ENCODE peak calls at places on chromosomes 3 and 15, in six cellular contexts. O, B, X, A, Q and Y are unnamed samples. For H3K27me3, the result is how much of the 10 kb centered on the place peaks cover.

GRCh38 chr3:121836069-121836468 is 1.1 kb downstream of the EAF2 start:
- DNase-seq in A (no peak), X (no peak), Q (no peak), B (no peak), O (no peak), Y (no peak)

GRCh38 chr15:23854535-23855252 is 167.6 kb upstream of the NDN start:
- DNase-seq in O (no peak), Q (no peak), A (no peak), B (no peak), X (peak), Y (no peak)

GRCh38 chr15:52102468-52102867 is 10.1 kb downstream of the BCL2L10 start:
- DNase-seq in A (no peak), O (no peak), B (no peak), Q (no peak), X (peak), Y (peak)

GRCh38 chr3:41836360-41837134 is 125.4 kb downstream of the ULK4 start:
- DNase-seq in Q (no peak), A (peak), O (no peak), X (no peak), B (no peak), Y (peak)

GRCh38 chr15:85649372-85649771 is 145.4 kb downstream of the KLHL25 start:
- DNase-seq in O (no peak), Q (no peak), B (peak), A (no peak), X (no peak), Y (peak)

GRCh38 chr15:58203537-58203936 is 65.4 kb downstream of the AQP9 start:
- DNase-seq in X (no peak), O (no peak), A (no peak), B (no peak), Q (no peak), Y (no peak)

GRCh38 chr3:78645628-78646310 is 1122.0 kb downstream of the ROBO1 start:
- DNase-seq in B (peak), Q (no peak), O (no peak), A (no peak), X (no peak), Y (peak)

GRCh38 chr15:85500060-85500708 is 119.8 kb downstream of the AKAP13 start:
- DNase-seq in X (no peak), B (no peak), O (no peak), A (no peak), Q (no peak), Y (no peak)

GRCh38 chr15:39511915-39512260 is 69.0 kb upstream of the THBS1 start:
- DNase-seq in B (no peak), O (no peak), A (no peak), Q (no peak), X (no peak), Y (no peak)

GRCh38 chr3:125192190-125193035 is 20.1 kb downstream of the SLC12A8 start:
- DNase-seq in A (no peak), O (no peak), X (peak), Q (peak), B (no peak), Y (peak)

GRCh38 chr3:32733631-32734229 is 48.7 kb downstream of the CNOT10 start:
- DNase-seq in Q (no peak), X (no peak), A (no peak), B (peak), O (no peak), Y (peak)

GRCh38 chr3:67661079-67661478 is 6.7 kb upstream of the SUCLG2 start:
- DNase-seq in Q (no peak), A (no peak), X (no peak), O (no peak), B (no peak), Y (no peak)

GRCh38 chr3:181006541-181006940 is 17.0 kb upstream of the DNAJC19 start:
- DNase-seq in X (no peak), O (no peak), Q (no peak), B (no peak), A (no peak), Y (no peak)

GRCh38 chr3:128846501-128846900 is 32.9 kb upstream of the ACAD9 start:
- DNase-seq in Q (no peak), A (no peak), X (no peak), B (no peak), O (no peak), Y (no peak)
- H3K4me3 ChIP-seq in Q (no peak), A (no peak), X (no peak), B (no peak), O (no peak), Y (no peak)

GRCh38 chr3:184604956-184605290 is 43.3 kb downstream of the EPHB3 start:
- DNase-seq in O (peak), Q (no peak), X (no peak), A (no peak), B (no peak), Y (no peak)

GRCh38 chr3:184604039-184604955 is 42.7 kb downstream of the EPHB3 start:
- DNase-seq in X (peak), A (no peak), O (peak), B (no peak), Q (peak), Y (no peak)

GRCh38 chr3:184602406-184603155 is 41.0 kb downstream of the EPHB3 start:
- DNase-seq in A (no peak), B (no peak), O (peak), Q (no peak), X (peak), Y (no peak)

GRCh38 chr3:184601576-184602405 is 40.2 kb downstream of the EPHB3 start:
- DNase-seq in X (peak), A (no peak), Q (peak), B (no peak), O (peak), Y (no peak)

DNA sequence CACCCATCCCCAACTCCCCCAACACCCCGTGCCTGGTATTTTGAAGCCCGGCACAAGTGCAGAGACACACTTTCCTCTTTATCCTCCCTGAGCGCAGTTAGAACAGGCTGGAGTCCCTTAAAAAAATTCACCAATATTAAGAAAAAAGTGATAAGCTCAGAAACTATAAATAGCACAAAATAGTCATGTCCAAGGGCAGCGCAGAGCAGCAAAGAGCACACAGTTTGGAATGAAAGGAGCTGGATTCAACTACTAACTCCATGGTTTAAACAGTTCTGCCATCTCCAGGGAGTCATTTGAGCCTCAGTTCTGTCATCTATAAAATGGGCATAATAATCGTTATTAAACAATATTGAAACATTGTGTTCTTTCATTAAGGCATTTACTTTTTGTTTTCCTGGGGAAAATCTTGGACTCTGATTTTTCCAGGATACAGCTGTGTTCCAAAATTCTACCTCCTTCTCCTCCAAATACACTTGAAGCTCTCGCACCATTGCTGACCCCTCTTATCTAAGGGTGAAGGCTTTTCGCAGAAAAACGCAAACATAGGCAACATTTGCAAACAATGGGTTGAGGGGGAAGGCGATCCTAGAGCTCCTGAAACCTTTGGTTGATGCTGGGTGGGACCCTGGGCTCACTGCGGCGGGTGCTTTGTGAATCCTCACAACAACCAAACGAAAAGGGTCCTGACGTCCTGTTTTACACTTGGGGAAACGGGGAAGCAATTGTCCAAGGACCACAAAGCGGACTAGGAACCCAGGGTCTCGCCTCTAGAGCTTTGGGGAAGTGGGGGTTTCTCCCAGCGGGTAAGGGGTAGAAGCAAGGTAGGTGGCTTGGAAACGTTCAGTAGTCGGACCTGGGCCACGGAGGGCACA is 41.8 kb downstream of the EPHB3 start:
- DNase-seq in A (no peak), X (peak), O (no peak), B (no peak), Q (no peak), Y (no peak)
- H3K27me3 ChIP-seq in A (under half), X (under half), O (under half), B (under half), Q (under half), Y (under half)

DNA sequence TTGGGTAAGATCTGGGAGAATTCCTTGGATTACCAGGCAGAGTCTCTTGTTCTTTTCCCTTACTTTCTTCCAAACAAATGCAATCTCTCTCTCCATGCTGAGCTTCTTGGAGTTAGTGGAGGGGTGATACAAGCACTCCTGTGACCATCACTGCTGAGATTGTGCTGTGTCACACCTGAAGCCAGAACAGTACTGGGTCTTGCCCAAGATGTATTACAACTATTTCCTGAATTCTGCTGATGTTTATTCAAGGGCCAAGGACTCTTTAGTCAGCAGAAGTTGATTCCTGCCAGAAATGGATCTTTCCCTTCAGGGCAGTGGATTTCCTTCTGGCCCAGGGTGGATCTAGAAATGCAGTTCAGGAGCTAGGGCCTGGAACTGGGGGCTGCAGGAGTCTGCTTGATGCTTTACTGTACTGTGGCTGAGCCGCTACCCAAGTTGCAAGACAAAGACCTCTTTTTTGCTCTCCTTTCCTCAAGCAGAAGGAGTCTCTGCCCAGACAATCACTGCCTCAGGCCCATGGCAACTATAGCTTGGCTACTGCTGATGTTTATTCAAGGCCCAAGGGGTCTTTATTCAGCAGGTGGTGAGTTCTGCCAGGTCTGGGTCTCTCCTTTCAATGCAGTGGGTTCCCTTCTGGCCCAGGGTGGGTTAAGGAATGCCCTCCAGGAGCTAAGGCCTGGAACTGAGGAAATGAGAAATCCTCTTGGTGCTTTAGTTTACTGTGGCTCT is 98.8 kb downstream of the SH3GL3 start:
- DNase-seq in X (no peak), O (no peak), A (no peak), B (no peak), Q (no peak), Y (peak)
- TF ChIP-seq CTCF in X (no peak), O (no peak), A (no peak), B (no peak), Q (no peak), Y (no peak)

DNA sequence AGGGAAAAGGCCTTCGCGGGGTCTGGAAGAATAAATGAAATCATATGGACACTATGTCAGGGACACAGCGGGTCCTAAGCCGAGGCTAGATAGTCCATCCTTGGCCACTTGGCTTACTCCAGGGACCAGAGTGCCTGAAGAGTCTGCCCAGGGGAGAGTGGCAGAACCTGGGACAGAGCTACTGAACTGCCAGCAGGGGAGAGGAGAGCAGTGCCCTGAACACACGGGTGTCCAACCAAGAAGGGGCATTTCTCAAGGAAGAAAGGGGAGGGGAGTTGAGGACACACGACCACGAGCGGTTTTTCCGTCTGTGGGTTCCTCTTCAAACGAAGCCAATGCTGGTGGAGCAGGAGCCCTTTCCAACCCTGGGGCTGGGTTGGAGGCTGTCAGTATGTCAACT is 1.0 kb downstream of the ACAN start:
- DNase-seq in Q (no peak), B (no peak), A (no peak), X (no peak), O (no peak), Y (no peak)
- H3K4me3 ChIP-seq in Q (no peak), B (no peak), A (no peak), X (no peak), O (no peak), Y (no peak)